ENCODE peak calls at places on chromosomes 2 and 18, in five cellular contexts. J, V, S, X and R are unnamed samples.
A peak's percentile ranks its signal among the peaks of the same experiment; 100 is the strongest.

GRCh38 chr2:241645915-241646250 is 8.4 kb downstream of the ATG4B start:
- DNase-seq in V (no peak), S (no peak), X (no peak), J (no peak), R (no peak)

GRCh38 chr18:3584897-3585460 is 135.0 kb downstream of the TGIF1 start:
- DNase-seq in S (no peak), X (no peak), V (no peak), J (no peak), R (no peak)

GRCh38 chr18:7452331-7452730 is 114.8 kb upstream of the PTPRM start:
- DNase-seq in V (peak; percentile 15), J (no peak), S (peak; percentile 81), X (no peak), R (peak; percentile 38)

GRCh38 chr2:228681426-228681825 is 499.9 kb upstream of the SPHKAP start:
- DNase-seq in S (no peak), J (no peak), X (no peak), V (no peak), R (no peak)

GRCh38 chr2:234518986-234519642 is 22.2 kb upstream of the ARL4C start:
- DNase-seq in V (no peak), J (no peak), S (no peak), X (no peak), R (no peak)

GRCh38 chr2:143513081-143513480 is 383.9 kb downstream of the ARHGAP15 start:
- DNase-seq in J (no peak), S (peak; percentile 50), X (no peak), V (peak; percentile 30), R (peak; percentile 25)

GRCh38 chr2:222290691-222291484 is 7.9 kb downstream of the PAX3 start:
- DNase-seq in S (peak; percentile 56), J (no peak), X (no peak), V (no peak), R (peak; percentile 60)

GRCh38 chr2:10042301-10043161 is 819 bp upstream of the KLF11 start:
- DNase-seq in S (no peak), V (no peak), X (no peak), J (peak; percentile 55), R (no peak)

GRCh38 chr18:72866901-72867701 is 686 bp downstream of the NETO1 start:
- DNase-seq in V (no peak), S (peak; percentile 70), X (no peak), J (no peak), R (peak; percentile 41)

GRCh38 chr2:184793196-184793595 is 194.9 kb downstream of the ZNF804A start:
- DNase-seq in X (no peak), V (no peak), S (no peak), J (no peak), R (no peak)

GRCh38 chr18:51039138-51040112 is 9.4 kb downstream of the SMAD4 start:
- DNase-seq in J (peak; percentile 20), V (no peak), S (peak; percentile 35), X (no peak), R (no peak)

GRCh38 chr18:60259052-60259681 is 113.4 kb downstream of the MC4R start:
- DNase-seq in V (no peak), S (no peak), X (no peak), J (no peak), R (peak; percentile 20)

GRCh38 chr2:188524519-188525113 is 232.9 kb downstream of the GULP1 start:
- DNase-seq in X (no peak), V (peak; percentile 5), S (peak; percentile 40), J (peak; percentile 40), R (peak; percentile 28)

GRCh38 chr2:216082805-216083204 is 1.1 kb downstream of the TMEM169 start:
- DNase-seq in V (peak; percentile 51), J (peak; percentile 6), S (no peak), X (no peak), R (no peak)

GRCh38 chr2:220001693-220002260 is 374.3 kb downstream of the SLC4A3 start:
- DNase-seq in V (no peak), S (no peak), X (no peak), J (no peak), R (no peak)

GRCh38 chr2:152046940-152047339 is 51.9 kb downstream of the CACNB4 start:
- DNase-seq in S (no peak), X (no peak), V (no peak), J (no peak), R (no peak)

GRCh38 chr2:241977557-241978300 is 108.2 kb downstream of the RTP5 start:
- DNase-seq in S (no peak), X (no peak), V (no peak), J (no peak), R (no peak)

GRCh38 chr2:54629390-54629789 is 94.1 kb upstream of the EML6 start:
- DNase-seq in X (no peak), S (no peak), V (no peak), J (no peak), R (no peak)

GRCh38 chr2:216486708-216487107 is 11.9 kb upstream of the RPL37A start:
- DNase-seq in J (no peak), V (no peak), S (no peak), X (no peak), R (no peak)

GRCh38 chr18:10973579-10974260 is 175.6 kb downstream of the PIEZO2 start:
- DNase-seq in X (no peak), V (no peak), J (no peak), S (no peak), R (peak; percentile 67)

GRCh38 chr2:239443666-239444567 is 43.1 kb upstream of the HDAC4 start:
- DNase-seq in X (no peak), J (no peak), S (no peak), V (no peak), R (peak; percentile 23)

GRCh38 chr2:119111115-119111975 is 47.2 kb downstream of the C1QL2 start:
- DNase-seq in J (no peak), X (no peak), S (no peak), V (no peak), R (no peak)

GRCh38 chr2:160408575-160409291 is 84.9 kb downstream of the RBMS1 start:
- DNase-seq in X (no peak), V (peak; percentile 34), S (no peak), J (no peak), R (no peak)

GRCh38 chr18:464311-464659 is 36.2 kb downstream of the COLEC12 start:
- DNase-seq in V (no peak), X (no peak), J (no peak), S (no peak), R (no peak)

GRCh38 chr18:75284566-75284965 is 74.0 kb downstream of the TSHZ1 start:
- DNase-seq in J (no peak), S (no peak), V (no peak), X (no peak), R (no peak)